ENCODE peak calls at places on chromosomes 11 and 22, in four cellular contexts. P is fibroblast of mammary gland, S is ovary, Z is tibial artery. J is an unnamed sample.

GRCh38 chr22:48663297-48663696 is 1164.4 kb downstream of the BRD1 start:
- DNase-seq in S (no peak), P (peak), Z (no peak), J (no peak)

GRCh38 chr11:104772806-104773241 is 125.4 kb downstream of the CASP12 start:
- DNase-seq in P (peak), S (no peak), Z (no peak), J (no peak)

GRCh38 chr11:96426356-96427103 is 36.7 kb downstream of the JRKL start:
- DNase-seq in P (peak), Z (no peak), S (no peak), J (peak)

GRCh38 chr11:79439893-79440450 is 858 bp downstream of the TENM4 start:
- DNase-seq in Z (peak), P (no peak), S (peak), J (no peak)

GRCh38 chr11:10752486-10752885 is 1.4 kb downstream of the CTR9 start:
- DNase-seq in Z (no peak), P (no peak), S (no peak), J (no peak)

GRCh38 chr11:93248602-93249001 is 50.8 kb upstream of the SLC36A4 start:
- DNase-seq in Z (no peak), P (peak), S (no peak), J (no peak)

GRCh38 chr22:48180631-48181030 is 1418.2 kb downstream of the TBC1D22A start:
- DNase-seq in S (no peak), P (no peak), Z (no peak), J (no peak)

GRCh38 chr11:35747638-35748037 is 85.1 kb downstream of the TRIM44 start:
- DNase-seq in P (no peak), Z (no peak), S (no peak), J (no peak)

GRCh38 chr22:48782817-48783511 is 1044.7 kb downstream of the BRD1 start:
- DNase-seq in P (no peak), S (no peak), Z (peak), J (no peak)

GRCh38 chr11:123590296-123590912 is 64.0 kb downstream of the SCN3B start:
- DNase-seq in S (no peak), P (peak), Z (no peak), J (no peak)

GRCh38 chr22:50717709-50718351 is 20.2 kb upstream of the ACR start:
- DNase-seq in P (no peak), Z (no peak), S (no peak), J (no peak)

GRCh38 chr11:110379936-110380335 is 49.8 kb upstream of the FDX1 start:
- DNase-seq in Z (no peak), S (no peak), P (no peak), J (no peak)

GRCh38 chr11:36300651-36301050 is 4.6 kb downstream of the PRR5L start:
- DNase-seq in Z (no peak), P (peak), S (peak), J (no peak)

GRCh38 chr22:44126807-44127206 is 53.9 kb upstream of the PARVG start:
- DNase-seq in P (no peak), Z (no peak), S (no peak), J (no peak)

GRCh38 chr22:21766933-21767462 is 31.4 kb upstream of the YPEL1 start:
- DNase-seq in Z (no peak), P (no peak), S (no peak), J (no peak)

GRCh38 chr11:62217191-62217748 is 8.8 kb downstream of the SCGB2A1 start:
- DNase-seq in P (peak), Z (no peak), S (no peak), J (no peak)

GRCh38 chr11:89463381-89463780 is 27.8 kb downstream of the NOX4 start:
- DNase-seq in Z (no peak), P (no peak), S (no peak), J (no peak)

GRCh38 chr11:114448749-114449484 is 9.7 kb downstream of the REXO2 start:
- DNase-seq in P (peak), Z (no peak), S (no peak), J (no peak)

GRCh38 chr11:29578806-29579205 is 438.0 kb downstream of the KCNA4 start:
- DNase-seq in P (no peak), Z (no peak), S (no peak), J (no peak)

GRCh38 chr11:66744485-66745355 is 15.7 kb upstream of the SPTBN2 start:
- DNase-seq in S (peak), P (peak), Z (peak), J (no peak)

DNA sequence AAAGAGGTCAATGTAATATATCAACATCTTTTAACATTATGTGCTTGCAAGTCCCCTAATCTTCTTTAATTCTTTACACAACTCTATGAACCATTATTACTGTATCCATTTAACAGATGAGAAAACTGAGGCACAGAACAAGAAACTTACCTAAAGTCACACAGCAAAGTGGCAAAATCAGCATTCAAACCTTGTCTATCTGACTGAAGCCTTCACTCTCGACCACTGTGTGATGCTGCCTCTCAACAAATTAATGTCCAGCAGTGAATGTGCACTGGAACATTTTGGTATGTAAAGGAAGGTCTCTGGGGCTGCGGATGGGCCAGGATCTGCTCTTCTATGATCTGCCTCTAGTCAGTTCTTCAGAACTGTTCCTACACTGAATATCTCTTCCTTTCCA is 42.1 kb downstream of the PRCP start:
- DNase-seq in S (no peak), P (no peak), Z (no peak), J (no peak)
- H3K4me3 ChIP-seq in S (no peak), P (no peak), Z (no peak), J (no peak)

DNA sequence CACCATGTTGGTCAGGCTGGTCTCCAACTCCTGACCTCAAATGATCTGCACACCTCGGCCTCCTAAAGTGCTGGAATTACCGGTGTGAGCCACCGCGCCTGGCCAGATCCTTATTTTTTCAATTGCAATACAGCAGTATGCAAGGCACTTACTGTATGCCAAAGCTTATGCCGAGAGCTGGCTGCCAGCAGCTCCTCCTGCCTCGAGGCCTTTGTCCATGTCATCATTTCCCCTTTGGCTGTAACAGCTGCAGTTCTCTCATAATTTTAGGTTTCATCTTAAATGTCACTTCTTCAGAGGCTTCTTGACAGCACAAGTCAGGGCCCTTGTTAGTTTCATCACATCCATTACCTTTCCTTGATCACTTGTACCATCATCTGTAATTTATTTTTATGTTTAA is 1.5 kb upstream of the SREBF2 start:
- DNase-seq in S (no peak), Z (no peak), P (peak), J (no peak)
- TF ChIP-seq CTCF in S (no peak), Z (no peak), P (no peak), J (no peak)

GRCh38 chr11:128687321-128687720 is 6.6 kb upstream of the FLI1 start:
- DNase-seq in P (no peak), Z (no peak), S (no peak), J (no peak)
- H3K4me3 ChIP-seq in P (no peak), Z (peak), S (no peak), J (peak)

DNA sequence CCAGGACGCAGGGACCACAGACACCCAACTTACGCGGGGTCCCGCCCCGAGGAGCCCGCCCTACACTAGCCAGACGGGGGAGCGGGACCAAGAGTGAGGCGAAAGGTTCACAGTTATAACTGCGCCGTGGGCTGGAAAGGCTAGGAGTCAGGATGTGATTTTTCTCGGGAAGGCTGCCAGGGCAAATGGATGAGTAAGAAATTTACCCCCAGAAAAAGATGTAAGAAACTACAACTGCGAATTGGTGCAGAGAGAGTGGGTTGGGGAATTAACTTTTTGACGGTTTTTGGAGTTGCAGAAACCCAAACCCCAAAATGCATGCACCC is 1.3 kb downstream of the TSPAN18 start:
- DNase-seq in S (no peak), P (no peak), Z (no peak), J (no peak)
- TF ChIP-seq CTCF in S (no peak), P (no peak), Z (no peak), J (no peak)

DNA sequence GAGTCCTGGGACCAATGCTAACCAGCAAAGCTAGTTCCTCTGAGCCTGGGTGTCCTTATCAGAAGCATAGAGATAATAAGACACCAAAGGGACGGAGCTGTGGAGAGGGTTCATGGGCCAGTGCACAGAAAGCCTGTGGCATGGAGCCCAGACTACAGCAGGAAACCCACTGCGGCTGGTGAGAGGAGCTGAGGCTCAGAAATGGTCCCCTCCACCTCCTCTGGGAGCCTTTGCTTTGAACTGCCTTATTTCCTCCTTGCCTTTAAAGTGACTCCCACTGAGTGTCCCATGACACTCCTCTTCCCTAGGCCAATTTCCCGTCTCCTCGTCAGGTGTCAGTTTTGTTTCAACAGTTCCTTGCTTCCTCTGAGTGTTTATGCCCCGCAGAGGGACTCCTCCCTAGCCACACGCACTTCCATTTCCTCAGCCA is 9.4 kb downstream of the SLCO2B1 start:
- DNase-seq in S (no peak), P (no peak), Z (no peak), J (no peak)
- H3K4me3 ChIP-seq in S (no peak), P (no peak), Z (no peak), J (no peak)

GRCh38 chr11:119624102-119624615 is 104.8 kb downstream of the NECTIN1 start:
- DNase-seq in Z (no peak), P (no peak), S (no peak), J (no peak)
- TF ChIP-seq CTCF in Z (no peak), P (peak), S (no peak), J (peak)

DNA sequence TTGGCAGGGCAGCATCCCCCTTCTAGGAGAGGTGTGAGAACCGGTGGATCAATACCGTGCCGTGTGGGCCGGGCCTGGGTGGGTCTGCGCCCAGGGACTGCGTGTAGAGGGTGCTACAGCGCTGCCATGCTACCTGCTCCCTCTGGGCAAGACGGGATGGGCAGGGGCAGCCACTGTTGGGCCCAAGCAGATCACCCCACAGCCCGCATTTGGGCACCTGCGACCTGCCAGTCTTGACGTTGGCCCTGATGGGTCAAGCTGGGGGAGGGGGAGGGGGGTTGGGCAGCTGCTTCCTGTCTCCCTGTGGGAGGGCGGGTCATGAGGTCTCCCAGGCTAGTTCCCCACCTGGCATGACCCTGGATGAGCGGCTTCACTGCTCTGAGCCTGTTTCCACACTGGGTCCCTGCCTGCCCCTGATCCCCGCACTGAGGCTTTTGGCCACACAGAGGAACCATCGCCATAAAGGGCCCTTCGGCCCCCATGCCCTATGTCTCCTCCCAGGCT is 2.8 kb upstream of the RPS19BP1 start:
- DNase-seq in Z (no peak), P (no peak), S (no peak), J (no peak)
- H3K4me3 ChIP-seq in Z (no peak), P (no peak), S (no peak), J (no peak)

GRCh38 chr11:65572356-65573043 is at the start of gene FAM89B:
- DNase-seq in P (peak), S (peak), Z (peak), J (no peak)

GRCh38 chr11:65571420-65571819 is 918 bp upstream of the FAM89B start:
- DNase-seq in Z (no peak), P (no peak), S (no peak), J (no peak)

GRCh38 chr11:65571940-65572339 is 398 bp upstream of the FAM89B start:
- DNase-seq in S (no peak), P (peak), Z (no peak), J (no peak)

GRCh38 chr11:65569164-65569972 is 909 bp upstream of the ZNRD2 start:
- DNase-seq in P (no peak), S (no peak), Z (no peak), J (no peak)

GRCh38 chr11:65569973-65570918 is at the start of gene ZNRD2:
- DNase-seq in S (peak), Z (peak), P (peak), J (peak)
- TF ChIP-seq CTCF in S (peak), Z (peak), P (peak), J (peak)